ENCODE peak calls at places on chromosomes 2 and 18, in four cellular contexts. J, X, L and F are unnamed samples.

GRCh38 chr2:217652761-217653160 is 350.0 kb downstream of the TNS1 start:
- DNase-seq in J (no peak), X (no peak), L (peak), F (no peak)

GRCh38 chr2:120348134-120349103 is 2.5 kb downstream of the INHBB start:
- DNase-seq in X (no peak), J (no peak), L (no peak), F (no peak)

GRCh38 chr2:105919191-105919811 is 174.6 kb downstream of the NCK2 start:
- DNase-seq in X (peak), J (no peak), L (no peak), F (no peak)

GRCh38 chr18:76824136-76824676 is 1.8 kb downstream of the ZNF236 start:
- DNase-seq in L (no peak), J (no peak), X (no peak), F (no peak)

GRCh38 chr18:41681138-41681881 is 273.7 kb upstream of the PIK3C3 start:
- DNase-seq in L (no peak), X (no peak), J (no peak), F (no peak)

GRCh38 chr2:131493199-131494018 is 1.2 kb upstream of the MZT2A start:
- DNase-seq in L (no peak), X (no peak), J (no peak), F (peak)

GRCh38 chr2:10397878-10398277 is 50.2 kb downstream of the ODC1 start:
- DNase-seq in L (no peak), X (no peak), J (no peak), F (no peak)

GRCh38 chr2:233490831-233491230 is 75.8 kb downstream of the USP40 start:
- DNase-seq in X (no peak), J (no peak), L (no peak), F (no peak)

GRCh38 chr2:105553538-105554196 is 154.8 kb upstream of the FHL2 start:
- DNase-seq in L (no peak), X (no peak), J (no peak), F (no peak)

GRCh38 chr2:219464286-219465032 is 29.8 kb downstream of the SPEG start:
- DNase-seq in L (no peak), X (no peak), J (no peak), F (no peak)

GRCh38 chr2:181658444-181658843 is 1.5 kb upstream of the CERKL start:
- DNase-seq in L (no peak), X (no peak), J (no peak), F (no peak)

GRCh38 chr18:61400016-61400630 is 66.9 kb downstream of the CDH20 start:
- DNase-seq in X (no peak), L (no peak), J (no peak), F (no peak)

GRCh38 chr2:15711126-15711860 is 119.6 kb downstream of the DDX1 start:
- DNase-seq in J (no peak), X (no peak), L (no peak), F (no peak)